ENCODE peak calls at places on chromosomes 5 and 9, in eight cellular contexts. M is coronary artery, U is NB4, D is AG10803, C is fibroblast of lung, B is A549, J is HFF-Myc, G is AG04450. N is an unnamed sample.

GRCh38 chr9:131875828-131876485 is 136.1 kb upstream of the RAPGEF1 start:
- DNase-seq in B (no peak), U (no peak), C (peak; percentile 32), G (no peak), J (peak; percentile 16), D (peak; percentile 30), M (no peak), N (peak; percentile 82)

GRCh38 chr9:96160168-96160567 is 141.8 kb downstream of the HSD17B3 start:
- DNase-seq in C (no peak), D (no peak), G (no peak), M (no peak), J (no peak), B (no peak), U (no peak), N (no peak)

GRCh38 chr9:16585571-16585970 is 284.9 kb downstream of the BNC2 start:
- DNase-seq in C (no peak), D (no peak), J (no peak), G (no peak), B (no peak), U (no peak), M (no peak), N (no peak)

GRCh38 chr9:131798166-131798565 is 58.3 kb upstream of the RAPGEF1 start:
- DNase-seq in D (no peak), J (no peak), U (no peak), B (no peak), M (no peak), C (no peak), G (no peak), N (no peak)

GRCh38 chr9:34589656-34590375 is at the start of gene CNTFR:
- DNase-seq in D (no peak), J (no peak), B (no peak), C (no peak), G (no peak), U (no peak), M (no peak), N (no peak)

GRCh38 chr9:109817146-109817845 is 37.3 kb downstream of the PALM2AKAP2 start:
- DNase-seq in D (peak; percentile 76), U (no peak), M (no peak), B (no peak), G (no peak), C (no peak), J (no peak), N (peak; percentile 81)

GRCh38 chr5:179451099-179451812 is 99.1 kb upstream of the RUFY1 start:
- DNase-seq in G (no peak), B (no peak), J (no peak), M (no peak), C (no peak), U (no peak), D (no peak), N (no peak)

GRCh38 chr5:149487672-149488071 is 63.6 kb downstream of the CSNK1A1 start:
- DNase-seq in J (no peak), U (no peak), G (no peak), M (no peak), B (no peak), D (no peak), C (no peak), N (no peak)

GRCh38 chr5:150514708-150515211 is 6.8 kb downstream of the NDST1 start:
- DNase-seq in M (no peak), D (peak; percentile 42), C (no peak), U (no peak), J (no peak), G (no peak), B (peak; percentile 65), N (peak; percentile 62)

GRCh38 chr5:43482490-43483064 is 1.1 kb downstream of the TMEM267 start:
- DNase-seq in C (peak; percentile 20), D (peak; percentile 69), B (no peak), U (peak; percentile 42), G (no peak), J (no peak), M (no peak), N (peak; percentile 51)

GRCh38 chr9:23821400-23822181 is 4.4 kb downstream of the ELAVL2 start:
- DNase-seq in D (no peak), C (no peak), M (no peak), U (no peak), B (no peak), G (no peak), J (no peak), N (no peak)

GRCh38 chr5:172846677-172847076 is 12.6 kb downstream of the ERGIC1 start:
- DNase-seq in U (no peak), J (no peak), M (no peak), B (no peak), G (no peak), D (no peak), C (no peak), N (no peak)

GRCh38 chr5:172846249-172846648 is 12.2 kb downstream of the ERGIC1 start:
- DNase-seq in J (no peak), G (no peak), D (no peak), C (no peak), B (no peak), U (no peak), M (no peak), N (no peak)

GRCh38 chr5:172844577-172844838 is 10.5 kb downstream of the ERGIC1 start:
- DNase-seq in B (no peak), U (no peak), J (no peak), D (no peak), G (no peak), C (no peak), M (no peak), N (no peak)

GRCh38 chr5:172843825-172844576 is 9.9 kb downstream of the ERGIC1 start:
- DNase-seq in J (no peak), D (no peak), B (peak; percentile 51), C (no peak), M (no peak), G (no peak), U (no peak), N (no peak)

DNA sequence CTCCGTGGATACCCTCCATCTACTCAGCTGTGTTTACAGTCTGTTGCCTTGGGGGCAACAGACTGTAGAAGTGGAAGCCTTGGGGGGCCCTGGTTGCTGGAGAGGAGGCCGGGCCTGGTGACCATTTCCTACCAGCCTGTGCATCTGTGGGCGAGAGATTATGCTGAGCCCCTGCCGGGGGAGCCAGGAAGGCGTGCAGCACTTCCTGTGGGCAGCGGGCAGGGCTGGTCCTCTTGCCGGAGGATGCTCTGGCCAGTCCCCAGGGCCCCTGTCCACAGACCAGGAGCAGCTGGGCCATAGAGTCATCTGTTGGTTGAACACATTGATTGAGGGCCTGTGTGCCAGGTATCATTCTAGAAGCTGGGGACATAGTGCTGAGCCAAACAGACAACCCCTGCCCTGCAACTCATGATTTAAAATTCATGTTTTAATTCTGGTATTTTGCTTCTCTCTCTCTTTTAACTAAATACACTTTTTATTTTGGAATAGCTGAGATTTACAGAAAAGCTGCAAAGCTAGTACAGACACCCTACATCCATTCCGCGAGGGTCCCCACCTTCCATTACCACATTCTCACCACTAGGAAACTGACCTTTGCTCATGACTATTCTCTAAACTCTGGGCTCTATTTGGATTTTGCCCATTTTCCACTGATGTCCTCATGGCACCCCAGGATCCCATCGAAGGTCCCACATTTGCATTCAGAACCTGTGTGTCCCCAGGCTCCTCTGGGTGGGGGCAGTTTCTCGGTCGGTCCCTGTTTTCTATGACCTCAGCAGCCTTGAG is 11.3 kb downstream of the ERGIC1 start:
- DNase-seq in M (no peak), B (no peak), J (no peak), C (no peak), D (no peak), G (no peak), U (no peak), N (no peak)
- TF ChIP-seq CTCF in M (no peak), B (no peak), J (peak; percentile 6), C (no peak), D (no peak), G (peak; percentile 10), U (no peak), N (no peak)

DNA sequence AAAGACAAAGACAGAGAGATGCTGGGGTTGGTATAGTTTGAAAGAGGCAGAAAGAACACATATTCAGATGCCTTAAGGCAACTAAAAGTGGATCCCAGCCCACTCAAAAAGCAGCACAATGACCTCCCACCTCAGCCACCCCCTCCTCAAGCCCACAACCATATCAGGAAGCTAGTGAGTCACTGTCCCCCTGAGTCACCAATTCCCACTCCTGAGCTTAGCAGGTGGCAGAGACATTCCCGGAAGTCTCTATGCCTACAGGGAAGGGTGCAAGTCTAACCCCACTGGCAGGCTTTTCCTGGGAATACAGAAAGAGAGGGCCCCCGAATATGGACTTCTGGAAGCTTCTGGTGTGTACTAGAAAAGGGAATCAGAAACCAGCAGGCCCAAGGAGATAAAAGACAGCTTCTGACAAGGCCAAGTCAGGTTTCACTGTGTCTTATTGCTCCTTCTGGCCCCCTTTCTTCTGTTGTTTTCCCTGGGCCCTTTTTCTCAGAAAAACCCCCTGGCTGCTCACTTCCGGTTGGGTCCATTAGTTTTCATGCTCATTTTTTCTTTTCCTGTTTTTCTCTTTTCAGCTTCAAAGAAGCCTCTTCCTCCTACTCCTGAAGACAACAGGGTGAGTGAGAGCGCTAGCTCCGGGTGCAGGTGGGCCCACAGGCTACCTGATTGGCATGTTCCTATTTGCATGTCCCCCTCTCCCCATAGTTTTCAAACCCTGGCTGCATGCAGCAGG is 36.8 kb downstream of the ITK start:
- DNase-seq in J (no peak), C (no peak), B (no peak), M (no peak), U (no peak), D (no peak), G (no peak), N (no peak)
- H3K4me3 ChIP-seq in J (no peak overlapping the region), C (no peak overlapping the region), B (no peak overlapping the region), M (no peak overlapping the region), U (no peak overlapping the region), D (no peak overlapping the region), G (no peak overlapping the region), N (no peak overlapping the region)

GRCh38 chr5:59922220-59922619 is 28.7 kb upstream of the PDE4D start:
- DNase-seq in J (no peak), G (no peak), D (no peak), C (no peak), U (no peak), B (no peak), M (no peak), N (no peak)

GRCh38 chr5:59921816-59922215 is 28.3 kb upstream of the PDE4D start:
- DNase-seq in G (no peak), J (no peak), C (no peak), B (no peak), M (no peak), U (no peak), D (no peak), N (no peak)

DNA sequence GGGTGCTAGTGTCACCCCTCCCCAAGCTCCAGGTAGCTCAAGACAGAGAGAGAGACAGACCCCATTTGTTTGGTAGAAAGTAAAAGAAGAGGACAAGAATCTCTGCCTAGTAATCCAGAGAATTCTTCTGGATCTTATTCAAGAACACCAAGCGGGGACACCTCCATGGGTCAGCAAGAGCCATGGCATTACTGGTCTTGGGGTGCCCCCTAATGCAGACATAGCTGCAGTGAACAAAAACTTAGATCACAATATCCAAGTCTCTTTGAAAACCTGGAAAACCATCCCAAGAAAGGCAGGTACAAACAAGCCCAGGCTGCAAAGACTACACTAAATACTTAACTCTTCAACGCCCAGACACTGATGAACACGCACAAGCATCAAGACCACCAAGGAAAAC is 29.9 kb upstream of the PDE4D start:
- DNase-seq in G (no peak), C (peak; percentile 42), U (no peak), J (peak; percentile 10), D (peak; percentile 55), M (no peak), B (peak; percentile 25), N (peak; percentile 46)
- TF ChIP-seq CTCF in G (peak; percentile 46), C (peak; percentile 32), U (no peak), J (peak; percentile 40), D (peak; percentile 61), M (no peak), B (no peak), N (peak; percentile 39)

GRCh38 chr9:129108805-129109370 is 1.7 kb downstream of the CRAT start:
- DNase-seq in J (no peak), C (no peak), M (no peak), B (no peak), G (no peak), U (no peak), D (no peak), N (no peak)
- H3K4me3 ChIP-seq in J (no peak overlapping the region), C (no peak overlapping the region), M (peak overlapping the region; percentile 99), B (no peak overlapping the region), G (no peak overlapping the region), U (no peak overlapping the region), D (peak overlapping the region; percentile 77), N (peak overlapping the region; percentile 78)

N was measured in foreskin fibroblast.